ENCODE peak calls at places on chromosomes 2 and 18, in seven cellular contexts. One of them, this sample, is unnamed.

GRCh38 chr2:40043191-40043590 is 264.1 kb upstream of the THUMPD2 start:
- DNase-seq in esophagus squamous epithelium: no peak
- DNase-seq in AG10803: peak; percentile 71
- DNase-seq in Daoy: no peak
- DNase-seq in cardiac muscle cell: no peak
- DNase-seq in frontal cortex: no peak
- DNase-seq in AG04450: no peak
- DNase-seq in this sample: no peak

GRCh38 chr18:45976581-45977373 is 9.6 kb upstream of the EPG5 start:
- DNase-seq in AG10803: peak; percentile 72
- DNase-seq in AG04450: no peak
- DNase-seq in frontal cortex: no peak
- DNase-seq in cardiac muscle cell: no peak
- DNase-seq in esophagus squamous epithelium: no peak
- DNase-seq in Daoy: no peak
- DNase-seq in this sample: no peak

GRCh38 chr18:41370740-41371623 is 584.1 kb upstream of the PIK3C3 start:
- DNase-seq in Daoy: no peak
- DNase-seq in AG04450: no peak
- DNase-seq in cardiac muscle cell: peak; percentile 27
- DNase-seq in AG10803: no peak
- DNase-seq in esophagus squamous epithelium: no peak
- DNase-seq in frontal cortex: no peak
- DNase-seq in this sample: no peak

GRCh38 chr18:25736516-25736915 is 353.9 kb downstream of the SS18 start:
- DNase-seq in Daoy: no peak
- DNase-seq in esophagus squamous epithelium: no peak
- DNase-seq in AG10803: peak; percentile 22
- DNase-seq in AG04450: no peak
- DNase-seq in frontal cortex: no peak
- DNase-seq in cardiac muscle cell: no peak
- DNase-seq in this sample: no peak

GRCh38 chr2:152432765-152433164 is 97.8 kb downstream of the FMNL2 start:
- DNase-seq in cardiac muscle cell: no peak
- DNase-seq in Daoy: no peak
- DNase-seq in esophagus squamous epithelium: no peak
- DNase-seq in AG04450: no peak
- DNase-seq in frontal cortex: no peak
- DNase-seq in AG10803: no peak
- DNase-seq in this sample: no peak

GRCh38 chr2:149049142-149049541 is 10.6 kb downstream of the LYPD6B start:
- DNase-seq in AG10803: peak; percentile 81
- DNase-seq in Daoy: peak; percentile 30
- DNase-seq in frontal cortex: no peak
- DNase-seq in AG04450: peak; percentile 7
- DNase-seq in esophagus squamous epithelium: no peak
- DNase-seq in cardiac muscle cell: no peak
- DNase-seq in this sample: no peak

GRCh38 chr2:149527998-149528775 is 59.4 kb downstream of the MMADHC start:
- DNase-seq in frontal cortex: no peak
- DNase-seq in Daoy: no peak
- DNase-seq in AG04450: no peak
- DNase-seq in AG10803: no peak
- DNase-seq in cardiac muscle cell: no peak
- DNase-seq in esophagus squamous epithelium: no peak
- DNase-seq in this sample: no peak

GRCh38 chr2:152920846-152921245 is 202.4 kb downstream of the ARL6IP6 start:
- DNase-seq in AG04450: no peak
- DNase-seq in AG10803: peak; percentile 1
- DNase-seq in esophagus squamous epithelium: no peak
- DNase-seq in cardiac muscle cell: peak; percentile 7
- DNase-seq in Daoy: no peak
- DNase-seq in frontal cortex: peak; percentile 5
- DNase-seq in this sample: no peak

GRCh38 chr2:119049968-119050657 is 108.1 kb downstream of the MARCO start:
- DNase-seq in cardiac muscle cell: peak; percentile 41
- DNase-seq in frontal cortex: no peak
- DNase-seq in AG04450: no peak
- DNase-seq in Daoy: no peak
- DNase-seq in esophagus squamous epithelium: no peak
- DNase-seq in AG10803: no peak
- DNase-seq in this sample: no peak

GRCh38 chr2:42203792-42204191 is 34.6 kb downstream of the EML4 start:
- DNase-seq in cardiac muscle cell: no peak
- DNase-seq in AG10803: no peak
- DNase-seq in Daoy: no peak
- DNase-seq in esophagus squamous epithelium: no peak
- DNase-seq in AG04450: no peak
- DNase-seq in frontal cortex: no peak
- DNase-seq in this sample: no peak

GRCh38 chr2:203463176-203463797 is 71.8 kb downstream of the RAPH1 start:
- DNase-seq in AG04450: no peak
- DNase-seq in Daoy: no peak
- DNase-seq in frontal cortex: no peak
- DNase-seq in AG10803: peak; percentile 59
- DNase-seq in esophagus squamous epithelium: no peak
- DNase-seq in cardiac muscle cell: no peak
- DNase-seq in this sample: no peak

GRCh38 chr2:144198116-144198515 is 321.8 kb downstream of the ZEB2 start:
- DNase-seq in AG10803: peak; percentile 43
- DNase-seq in frontal cortex: no peak
- DNase-seq in cardiac muscle cell: no peak
- DNase-seq in Daoy: peak; percentile 46
- DNase-seq in AG04450: no peak
- DNase-seq in esophagus squamous epithelium: no peak
- DNase-seq in this sample: no peak

GRCh38 chr2:96802281-96802595 is 13.8 kb upstream of the CNNM3 start:
- DNase-seq in AG10803: no peak
- DNase-seq in frontal cortex: no peak
- DNase-seq in esophagus squamous epithelium: no peak
- DNase-seq in cardiac muscle cell: no peak
- DNase-seq in Daoy: no peak
- DNase-seq in AG04450: no peak
- DNase-seq in this sample: no peak

GRCh38 chr2:156333951-156334495 is 1.5 kb upstream of the NR4A2 start:
- DNase-seq in Daoy: peak; percentile 51
- DNase-seq in cardiac muscle cell: peak; percentile 84
- DNase-seq in frontal cortex: no peak
- DNase-seq in esophagus squamous epithelium: peak; percentile 40
- DNase-seq in AG04450: no peak
- DNase-seq in AG10803: peak; percentile 78
- DNase-seq in this sample: no peak

GRCh38 chr2:236634203-236634602 is 64.6 kb downstream of the ACKR3 start:
- DNase-seq in AG04450: no peak
- DNase-seq in Daoy: no peak
- DNase-seq in esophagus squamous epithelium: no peak
- DNase-seq in cardiac muscle cell: no peak
- DNase-seq in AG10803: no peak
- DNase-seq in frontal cortex: no peak
- DNase-seq in this sample: no peak

GRCh38 chr2:40372586-40372985 is 79.3 kb downstream of the SLC8A1 start:
- DNase-seq in frontal cortex: no peak
- DNase-seq in AG04450: no peak
- DNase-seq in cardiac muscle cell: no peak
- DNase-seq in esophagus squamous epithelium: no peak
- DNase-seq in Daoy: no peak
- DNase-seq in AG10803: peak; percentile 86
- DNase-seq in this sample: no peak

GRCh38 chr2:206378835-206379234 is 64.5 kb upstream of the ADAM23 start:
- DNase-seq in Daoy: peak; percentile 10
- DNase-seq in frontal cortex: no peak
- DNase-seq in AG04450: no peak
- DNase-seq in cardiac muscle cell: no peak
- DNase-seq in esophagus squamous epithelium: no peak
- DNase-seq in AG10803: peak; percentile 17
- DNase-seq in this sample: no peak

GRCh38 chr2:20235655-20236302 is 10.8 kb upstream of the SDC1 start:
- DNase-seq in AG04450: no peak
- DNase-seq in AG10803: no peak
- DNase-seq in cardiac muscle cell: no peak
- DNase-seq in Daoy: no peak
- DNase-seq in esophagus squamous epithelium: no peak
- DNase-seq in frontal cortex: no peak
- DNase-seq in this sample: no peak

GRCh38 chr18:31302991-31303390 is 15.0 kb upstream of the DSG1 start:
- DNase-seq in AG04450: no peak
- DNase-seq in Daoy: peak; percentile 20
- DNase-seq in cardiac muscle cell: no peak
- DNase-seq in frontal cortex: no peak
- DNase-seq in esophagus squamous epithelium: no peak
- DNase-seq in AG10803: no peak
- DNase-seq in this sample: no peak

GRCh38 chr2:112920923-112921532 is 10.1 kb downstream of the IL37 start:
- DNase-seq in cardiac muscle cell: no peak
- DNase-seq in AG04450: no peak
- DNase-seq in AG10803: no peak
- DNase-seq in Daoy: peak; percentile 53
- DNase-seq in esophagus squamous epithelium: no peak
- DNase-seq in frontal cortex: no peak
- DNase-seq in this sample: no peak

GRCh38 chr2:95047629-95048510 is 22.4 kb downstream of the MAL start:
- DNase-seq in cardiac muscle cell: no peak
- DNase-seq in Daoy: no peak
- DNase-seq in AG04450: no peak
- DNase-seq in frontal cortex: no peak
- DNase-seq in esophagus squamous epithelium: no peak
- DNase-seq in AG10803: no peak
- DNase-seq in this sample: no peak

GRCh38 chr2:19141234-19142004 is 217.0 kb downstream of the OSR1 start:
- DNase-seq in AG04450: no peak
- DNase-seq in cardiac muscle cell: no peak
- DNase-seq in frontal cortex: no peak
- DNase-seq in Daoy: peak; percentile 17
- DNase-seq in esophagus squamous epithelium: no peak
- DNase-seq in AG10803: no peak
- DNase-seq in this sample: no peak

GRCh38 chr18:63523660-63524059 is 18.5 kb upstream of the SERPINB12 start:
- DNase-seq in frontal cortex: no peak
- DNase-seq in AG04450: no peak
- DNase-seq in Daoy: no peak
- DNase-seq in AG10803: peak; percentile 18
- DNase-seq in cardiac muscle cell: no peak
- DNase-seq in esophagus squamous epithelium: no peak
- DNase-seq in this sample: no peak

GRCh38 chr18:57009836-57010235 is 137.1 kb upstream of the BOD1L2 start:
- DNase-seq in frontal cortex: no peak
- DNase-seq in Daoy: no peak
- DNase-seq in esophagus squamous epithelium: no peak
- DNase-seq in AG10803: peak; percentile 42
- DNase-seq in cardiac muscle cell: no peak
- DNase-seq in AG04450: no peak
- DNase-seq in this sample: no peak

GRCh38 chr2:190318514-190318913 is 1.1 kb downstream of the HIBCH start:
- DNase-seq in AG04450: no peak
- DNase-seq in Daoy: no peak
- DNase-seq in AG10803: no peak
- DNase-seq in cardiac muscle cell: no peak
- DNase-seq in esophagus squamous epithelium: no peak
- DNase-seq in frontal cortex: no peak
- DNase-seq in this sample: no peak

GRCh38 chr2:222298311-222299150 is at the start of gene PAX3:
- DNase-seq in AG04450: no peak
- DNase-seq in frontal cortex: no peak
- DNase-seq in AG10803: peak; percentile 91
- DNase-seq in esophagus squamous epithelium: no peak
- DNase-seq in Daoy: peak; percentile 89
- DNase-seq in cardiac muscle cell: peak; percentile 61
- DNase-seq in this sample: no peak

GRCh38 chr2:172480301-172481218 is 53.2 kb downstream of the ITGA6 start:
- DNase-seq in esophagus squamous epithelium: no peak
- DNase-seq in Daoy: peak; percentile 5
- DNase-seq in AG04450: no peak
- DNase-seq in AG10803: peak; percentile 17
- DNase-seq in cardiac muscle cell: peak; percentile 13
- DNase-seq in frontal cortex: peak; percentile 12
- DNase-seq in this sample: no peak

GRCh38 chr2:168723494-168723893 is 78.9 kb upstream of the NOSTRIN start:
- DNase-seq in frontal cortex: no peak
- DNase-seq in cardiac muscle cell: no peak
- DNase-seq in esophagus squamous epithelium: no peak
- DNase-seq in AG04450: no peak
- DNase-seq in AG10803: no peak
- DNase-seq in Daoy: no peak
- DNase-seq in this sample: no peak

GRCh38 chr2:171469176-171469575 is 35.1 kb downstream of the DCAF17 start:
- DNase-seq in cardiac muscle cell: no peak
- DNase-seq in Daoy: no peak
- DNase-seq in frontal cortex: no peak
- DNase-seq in AG10803: peak; percentile 61
- DNase-seq in esophagus squamous epithelium: no peak
- DNase-seq in AG04450: no peak
- DNase-seq in this sample: no peak

GRCh38 chr2:241860184-241861078 is 1.7 kb upstream of the PDCD1 start:
- DNase-seq in AG10803: no peak
- DNase-seq in cardiac muscle cell: no peak
- DNase-seq in frontal cortex: no peak
- DNase-seq in esophagus squamous epithelium: no peak
- DNase-seq in AG04450: no peak
- DNase-seq in Daoy: no peak
- DNase-seq in this sample: no peak

GRCh38 chr2:97991081-97991856 is 4.5 kb downstream of the TMEM131 start:
- DNase-seq in AG10803: no peak
- DNase-seq in cardiac muscle cell: no peak
- DNase-seq in Daoy: no peak
- DNase-seq in esophagus squamous epithelium: no peak
- DNase-seq in frontal cortex: no peak
- DNase-seq in AG04450: no peak
- DNase-seq in this sample: no peak

GRCh38 chr2:151996243-151997003 is 102.4 kb downstream of the CACNB4 start:
- DNase-seq in AG04450: no peak
- DNase-seq in esophagus squamous epithelium: no peak
- DNase-seq in frontal cortex: no peak
- DNase-seq in Daoy: no peak
- DNase-seq in AG10803: no peak
- DNase-seq in cardiac muscle cell: no peak
- DNase-seq in this sample: no peak

GRCh38 chr2:38146917-38147307 is 71.0 kb upstream of the CYP1B1 start:
- DNase-seq in cardiac muscle cell: peak; percentile 4
- DNase-seq in Daoy: peak; percentile 99
- DNase-seq in AG04450: peak; percentile 90
- DNase-seq in AG10803: peak; percentile 95
- DNase-seq in esophagus squamous epithelium: no peak
- DNase-seq in frontal cortex: no peak
- DNase-seq in this sample: no peak